ENCODE peak calls at places on chromosomes 6 and 20, in nine cellular contexts. One of them, this sample, is unnamed.

GRCh38 chr20:58310291-58310782 is 822 bp downstream of the RAB22A start:
- DNase-seq in NCI-H2029 treated with DMSO at 0.1 percent for 48 hours: no peak
- DNase-seq in mesothelial cell of epicardium: no peak
- DNase-seq in RWPE2: no peak
- DNase-seq in NCI-H1436: no peak
- DNase-seq in aorta: no peak
- DNase-seq in T-helper 17 cell: no peak
- DNase-seq in left lobe of liver: no peak
- DNase-seq in cardiac muscle cell: no peak
- DNase-seq in this sample: no peak

GRCh38 chr6:55819811-55820210 is 55.6 kb downstream of the BMP5 start:
- DNase-seq in NCI-H2029 treated with DMSO at 0.1 percent for 48 hours: no peak
- DNase-seq in mesothelial cell of epicardium: no peak
- DNase-seq in RWPE2: no peak
- DNase-seq in NCI-H1436: no peak
- DNase-seq in aorta: no peak
- DNase-seq in T-helper 17 cell: no peak
- DNase-seq in left lobe of liver: no peak
- DNase-seq in cardiac muscle cell: no peak
- DNase-seq in this sample: no peak

GRCh38 chr6:36956111-36956820 is 1.7 kb downstream of the PI16 start:
- DNase-seq in NCI-H2029 treated with DMSO at 0.1 percent for 48 hours: no peak
- DNase-seq in mesothelial cell of epicardium: no peak
- DNase-seq in RWPE2: no peak
- DNase-seq in NCI-H1436: no peak
- DNase-seq in aorta: peak; percentile 64
- DNase-seq in T-helper 17 cell: no peak
- DNase-seq in left lobe of liver: no peak
- DNase-seq in cardiac muscle cell: no peak
- DNase-seq in this sample: peak; percentile 44

GRCh38 chr6:36912583-36912982 is 26.8 kb downstream of the C6orf89 start:
- DNase-seq in NCI-H2029 treated with DMSO at 0.1 percent for 48 hours: no peak
- DNase-seq in mesothelial cell of epicardium: no peak
- DNase-seq in RWPE2: peak; percentile 67
- DNase-seq in NCI-H1436: no peak
- DNase-seq in aorta: no peak
- DNase-seq in T-helper 17 cell: peak; percentile 54
- DNase-seq in left lobe of liver: no peak
- DNase-seq in cardiac muscle cell: peak; percentile 72
- DNase-seq in this sample: no peak

GRCh38 chr20:45999908-46000570 is 8.7 kb upstream of the MMP9 start:
- DNase-seq in NCI-H2029 treated with DMSO at 0.1 percent for 48 hours: no peak
- DNase-seq in mesothelial cell of epicardium: no peak
- DNase-seq in RWPE2: peak; percentile 77
- DNase-seq in NCI-H1436: no peak
- DNase-seq in aorta: no peak
- DNase-seq in T-helper 17 cell: no peak
- DNase-seq in left lobe of liver: no peak
- DNase-seq in cardiac muscle cell: no peak
- DNase-seq in this sample: no peak

GRCh38 chr6:31300797-31301196 is 28.9 kb upstream of the HLA-C start:
- DNase-seq in NCI-H2029 treated with DMSO at 0.1 percent for 48 hours: no peak
- DNase-seq in mesothelial cell of epicardium: no peak
- DNase-seq in RWPE2: no peak
- DNase-seq in NCI-H1436: no peak
- DNase-seq in aorta: no peak
- DNase-seq in T-helper 17 cell: no peak
- DNase-seq in left lobe of liver: no peak
- DNase-seq in cardiac muscle cell: no peak
- DNase-seq in this sample: no peak

GRCh38 chr6:157832250-157832967 is 9.4 kb downstream of the SNX9 start:
- DNase-seq in NCI-H2029 treated with DMSO at 0.1 percent for 48 hours: no peak
- DNase-seq in mesothelial cell of epicardium: no peak
- DNase-seq in RWPE2: no peak
- DNase-seq in NCI-H1436: no peak
- DNase-seq in aorta: no peak
- DNase-seq in T-helper 17 cell: no peak
- DNase-seq in left lobe of liver: no peak
- DNase-seq in cardiac muscle cell: peak; percentile 33
- DNase-seq in this sample: no peak

GRCh38 chr6:157929076-157929475 is 52.6 kb upstream of the SYNJ2 start:
- DNase-seq in NCI-H2029 treated with DMSO at 0.1 percent for 48 hours: no peak
- DNase-seq in mesothelial cell of epicardium: no peak
- DNase-seq in RWPE2: no peak
- DNase-seq in NCI-H1436: no peak
- DNase-seq in aorta: no peak
- DNase-seq in T-helper 17 cell: no peak
- DNase-seq in left lobe of liver: no peak
- DNase-seq in cardiac muscle cell: no peak
- DNase-seq in this sample: no peak

GRCh38 chr6:34301408-34301807 is 52.6 kb upstream of the SMIM29 start:
- DNase-seq in NCI-H2029 treated with DMSO at 0.1 percent for 48 hours: no peak
- DNase-seq in mesothelial cell of epicardium: no peak
- DNase-seq in RWPE2: no peak
- DNase-seq in NCI-H1436: no peak
- DNase-seq in aorta: no peak
- DNase-seq in T-helper 17 cell: no peak
- DNase-seq in left lobe of liver: no peak
- DNase-seq in cardiac muscle cell: peak; percentile 96
- DNase-seq in this sample: peak; percentile 79

GRCh38 chr6:64896939-64897338 is 810.1 kb downstream of the EYS start:
- DNase-seq in NCI-H2029 treated with DMSO at 0.1 percent for 48 hours: no peak
- DNase-seq in mesothelial cell of epicardium: no peak
- DNase-seq in RWPE2: peak; percentile 17
- DNase-seq in NCI-H1436: no peak
- DNase-seq in aorta: peak; percentile 31
- DNase-seq in T-helper 17 cell: no peak
- DNase-seq in left lobe of liver: no peak
- DNase-seq in cardiac muscle cell: no peak
- DNase-seq in this sample: no peak

GRCh38 chr20:7629880-7630279 is 310.4 kb downstream of the HAO1 start:
- DNase-seq in NCI-H2029 treated with DMSO at 0.1 percent for 48 hours: no peak
- DNase-seq in mesothelial cell of epicardium: no peak
- DNase-seq in RWPE2: no peak
- DNase-seq in NCI-H1436: no peak
- DNase-seq in aorta: no peak
- DNase-seq in T-helper 17 cell: no peak
- DNase-seq in left lobe of liver: no peak
- DNase-seq in cardiac muscle cell: no peak
- DNase-seq in this sample: no peak

GRCh38 chr6:10416863-10417641 is 2.2 kb upstream of the TFAP2A start:
- DNase-seq in NCI-H2029 treated with DMSO at 0.1 percent for 48 hours: no peak
- DNase-seq in mesothelial cell of epicardium: no peak
- DNase-seq in RWPE2: peak; percentile 60
- DNase-seq in NCI-H1436: no peak
- DNase-seq in aorta: no peak
- DNase-seq in T-helper 17 cell: no peak
- DNase-seq in left lobe of liver: no peak
- DNase-seq in cardiac muscle cell: no peak
- DNase-seq in this sample: no peak

GRCh38 chr6:164039954-164040375 is 625.4 kb downstream of the QKI start:
- DNase-seq in NCI-H2029 treated with DMSO at 0.1 percent for 48 hours: no peak
- DNase-seq in mesothelial cell of epicardium: no peak
- DNase-seq in RWPE2: peak; percentile 80
- DNase-seq in NCI-H1436: no peak
- DNase-seq in aorta: peak; percentile 76
- DNase-seq in T-helper 17 cell: no peak
- DNase-seq in left lobe of liver: peak; percentile 60
- DNase-seq in cardiac muscle cell: peak; percentile 8
- DNase-seq in this sample: peak; percentile 82

GRCh38 chr6:109793793-109794192 is 102.7 kb downstream of the FIG4 start:
- DNase-seq in NCI-H2029 treated with DMSO at 0.1 percent for 48 hours: peak; percentile 64
- DNase-seq in mesothelial cell of epicardium: no peak
- DNase-seq in RWPE2: no peak
- DNase-seq in NCI-H1436: no peak
- DNase-seq in aorta: no peak
- DNase-seq in T-helper 17 cell: no peak
- DNase-seq in left lobe of liver: no peak
- DNase-seq in cardiac muscle cell: peak; percentile 93
- DNase-seq in this sample: no peak

GRCh38 chr20:41719151-41719550 is 101.0 kb upstream of the CHD6 start:
- DNase-seq in NCI-H2029 treated with DMSO at 0.1 percent for 48 hours: no peak
- DNase-seq in mesothelial cell of epicardium: no peak
- DNase-seq in RWPE2: no peak
- DNase-seq in NCI-H1436: no peak
- DNase-seq in aorta: no peak
- DNase-seq in T-helper 17 cell: no peak
- DNase-seq in left lobe of liver: no peak
- DNase-seq in cardiac muscle cell: no peak
- DNase-seq in this sample: no peak

GRCh38 chr6:169959129-169960002 is 207.9 kb downstream of the ERMARD start:
- DNase-seq in NCI-H2029 treated with DMSO at 0.1 percent for 48 hours: peak; percentile 87
- DNase-seq in mesothelial cell of epicardium: no peak
- DNase-seq in RWPE2: no peak
- DNase-seq in NCI-H1436: peak; percentile 84
- DNase-seq in aorta: peak; percentile 74
- DNase-seq in T-helper 17 cell: peak; percentile 7
- DNase-seq in left lobe of liver: peak; percentile 43
- DNase-seq in cardiac muscle cell: no peak
- DNase-seq in this sample: no peak

GRCh38 chr6:161215193-161215592 is 58.7 kb downstream of the AGPAT4 start:
- DNase-seq in NCI-H2029 treated with DMSO at 0.1 percent for 48 hours: peak; percentile 4
- DNase-seq in mesothelial cell of epicardium: no peak
- DNase-seq in RWPE2: no peak
- DNase-seq in NCI-H1436: no peak
- DNase-seq in aorta: no peak
- DNase-seq in T-helper 17 cell: no peak
- DNase-seq in left lobe of liver: no peak
- DNase-seq in cardiac muscle cell: peak; percentile 91
- DNase-seq in this sample: no peak

GRCh38 chr20:38275815-38276550 is 15.4 kb upstream of the KIAA1755 start:
- DNase-seq in NCI-H2029 treated with DMSO at 0.1 percent for 48 hours: peak; percentile 20
- DNase-seq in mesothelial cell of epicardium: no peak
- DNase-seq in RWPE2: peak; percentile 80
- DNase-seq in NCI-H1436: no peak
- DNase-seq in aorta: no peak
- DNase-seq in T-helper 17 cell: no peak
- DNase-seq in left lobe of liver: no peak
- DNase-seq in cardiac muscle cell: peak; percentile 81
- DNase-seq in this sample: peak; percentile 41

GRCh38 chr6:18148304-18149025 is 6.4 kb downstream of the TPMT start:
- DNase-seq in NCI-H2029 treated with DMSO at 0.1 percent for 48 hours: no peak
- DNase-seq in mesothelial cell of epicardium: no peak
- DNase-seq in RWPE2: no peak
- DNase-seq in NCI-H1436: no peak
- DNase-seq in aorta: no peak
- DNase-seq in T-helper 17 cell: no peak
- DNase-seq in left lobe of liver: no peak
- DNase-seq in cardiac muscle cell: peak; percentile 57
- DNase-seq in this sample: no peak

GRCh38 chr6:27651371-27651732 is 178.4 kb upstream of the ZNF184 start:
- DNase-seq in NCI-H2029 treated with DMSO at 0.1 percent for 48 hours: no peak
- DNase-seq in mesothelial cell of epicardium: no peak
- DNase-seq in RWPE2: no peak
- DNase-seq in NCI-H1436: no peak
- DNase-seq in aorta: no peak
- DNase-seq in T-helper 17 cell: no peak
- DNase-seq in left lobe of liver: no peak
- DNase-seq in cardiac muscle cell: no peak
- DNase-seq in this sample: no peak

GRCh38 chr20:8534368-8534767 is 402.3 kb downstream of the PLCB1 start:
- DNase-seq in NCI-H2029 treated with DMSO at 0.1 percent for 48 hours: no peak
- DNase-seq in mesothelial cell of epicardium: no peak
- DNase-seq in RWPE2: no peak
- DNase-seq in NCI-H1436: no peak
- DNase-seq in aorta: no peak
- DNase-seq in T-helper 17 cell: no peak
- DNase-seq in left lobe of liver: no peak
- DNase-seq in cardiac muscle cell: no peak
- DNase-seq in this sample: no peak

GRCh38 chr6:1720620-1721322 is 111.1 kb downstream of the FOXC1 start:
- DNase-seq in NCI-H2029 treated with DMSO at 0.1 percent for 48 hours: no peak
- DNase-seq in mesothelial cell of epicardium: no peak
- DNase-seq in RWPE2: no peak
- DNase-seq in NCI-H1436: no peak
- DNase-seq in aorta: no peak
- DNase-seq in T-helper 17 cell: no peak
- DNase-seq in left lobe of liver: no peak
- DNase-seq in cardiac muscle cell: no peak
- DNase-seq in this sample: no peak

GRCh38 chr20:35280523-35280922 is 2.6 kb upstream of the MMP24OS start:
- DNase-seq in NCI-H2029 treated with DMSO at 0.1 percent for 48 hours: no peak
- DNase-seq in mesothelial cell of epicardium: no peak
- DNase-seq in RWPE2: peak; percentile 76
- DNase-seq in NCI-H1436: no peak
- DNase-seq in aorta: no peak
- DNase-seq in T-helper 17 cell: no peak
- DNase-seq in left lobe of liver: no peak
- DNase-seq in cardiac muscle cell: no peak
- DNase-seq in this sample: no peak

GRCh38 chr20:61765871-61766654 is 299.6 kb downstream of the TAF4 start:
- DNase-seq in NCI-H2029 treated with DMSO at 0.1 percent for 48 hours: no peak
- DNase-seq in mesothelial cell of epicardium: no peak
- DNase-seq in RWPE2: peak; percentile 75
- DNase-seq in NCI-H1436: no peak
- DNase-seq in aorta: peak; percentile 69
- DNase-seq in T-helper 17 cell: no peak
- DNase-seq in left lobe of liver: no peak
- DNase-seq in cardiac muscle cell: no peak
- DNase-seq in this sample: no peak

GRCh38 chr20:50713677-50714101 is 17.7 kb upstream of the PARD6B start:
- DNase-seq in NCI-H2029 treated with DMSO at 0.1 percent for 48 hours: no peak
- DNase-seq in mesothelial cell of epicardium: no peak
- DNase-seq in RWPE2: no peak
- DNase-seq in NCI-H1436: no peak
- DNase-seq in aorta: no peak
- DNase-seq in T-helper 17 cell: no peak
- DNase-seq in left lobe of liver: no peak
- DNase-seq in cardiac muscle cell: peak; percentile 79
- DNase-seq in this sample: no peak

GRCh38 chr20:56504373-56505005 is 20.1 kb upstream of the FAM209A start:
- DNase-seq in NCI-H2029 treated with DMSO at 0.1 percent for 48 hours: no peak
- DNase-seq in mesothelial cell of epicardium: no peak
- DNase-seq in RWPE2: peak; percentile 28
- DNase-seq in NCI-H1436: no peak
- DNase-seq in aorta: no peak
- DNase-seq in T-helper 17 cell: no peak
- DNase-seq in left lobe of liver: no peak
- DNase-seq in cardiac muscle cell: peak; percentile 6
- DNase-seq in this sample: no peak

GRCh38 chr20:8522191-8522590 is 390.1 kb downstream of the PLCB1 start:
- DNase-seq in NCI-H2029 treated with DMSO at 0.1 percent for 48 hours: no peak
- DNase-seq in mesothelial cell of epicardium: no peak
- DNase-seq in RWPE2: no peak
- DNase-seq in NCI-H1436: no peak
- DNase-seq in aorta: no peak
- DNase-seq in T-helper 17 cell: no peak
- DNase-seq in left lobe of liver: no peak
- DNase-seq in cardiac muscle cell: no peak
- DNase-seq in this sample: no peak